ENCODE peak calls at places on chromosomes 7 and 10, in six cellular contexts. One of them, this sample, is unnamed. For H3K4me1, the result is how much of the 10 kb centered on the place peaks cover.

GRCh38 chr7:158325530-158326381 is 261.9 kb downstream of the PTPRN2 start:
- DNase-seq in right lobe of liver: peak
- DNase-seq in NT2/D1: peak
- DNase-seq in SK-N-SH: peak
- DNase-seq in A549: no peak
- DNase-seq in HAP-1: no peak
- DNase-seq in this sample: no peak

GRCh38 chr7:17580141-17580540 is 281.7 kb downstream of the AHR start:
- DNase-seq in right lobe of liver: no peak
- DNase-seq in NT2/D1: no peak
- DNase-seq in SK-N-SH: no peak
- DNase-seq in A549: no peak
- DNase-seq in HAP-1: no peak
- DNase-seq in this sample: no peak

GRCh38 chr10:92054807-92055206 is 131.2 kb downstream of the BTAF1 start:
- DNase-seq in right lobe of liver: no peak
- DNase-seq in NT2/D1: no peak
- DNase-seq in SK-N-SH: no peak
- DNase-seq in A549: no peak
- DNase-seq in HAP-1: no peak
- DNase-seq in this sample: no peak

GRCh38 chr10:1561731-1562337 is 175.5 kb downstream of the ADARB2 start:
- DNase-seq in right lobe of liver: no peak
- DNase-seq in NT2/D1: no peak
- DNase-seq in SK-N-SH: no peak
- DNase-seq in A549: no peak
- DNase-seq in HAP-1: no peak
- DNase-seq in this sample: no peak

GRCh38 chr10:80541144-80541750 is 3.5 kb downstream of the SH2D4B start:
- DNase-seq in right lobe of liver: no peak
- DNase-seq in NT2/D1: no peak
- DNase-seq in SK-N-SH: no peak
- DNase-seq in A549: no peak
- DNase-seq in HAP-1: no peak
- DNase-seq in this sample: peak

GRCh38 chr7:84490661-84491060 is 296.1 kb upstream of the SEMA3A start:
- DNase-seq in right lobe of liver: no peak
- DNase-seq in NT2/D1: no peak
- DNase-seq in SK-N-SH: no peak
- DNase-seq in A549: no peak
- DNase-seq in HAP-1: no peak
- DNase-seq in this sample: no peak

GRCh38 chr10:63478564-63478963 is 12.8 kb upstream of the JMJD1C start:
- DNase-seq in right lobe of liver: no peak
- DNase-seq in NT2/D1: no peak
- DNase-seq in SK-N-SH: no peak
- DNase-seq in A549: no peak
- DNase-seq in HAP-1: no peak
- DNase-seq in this sample: no peak

GRCh38 chr10:43929122-43929521 is 280.4 kb upstream of the ZNF32 start:
- DNase-seq in right lobe of liver: no peak
- DNase-seq in NT2/D1: no peak
- DNase-seq in SK-N-SH: no peak
- DNase-seq in A549: no peak
- DNase-seq in HAP-1: no peak
- DNase-seq in this sample: no peak

GRCh38 chr10:10092581-10092980 is 925.1 kb upstream of the CELF2 start:
- DNase-seq in right lobe of liver: no peak
- DNase-seq in NT2/D1: no peak
- DNase-seq in SK-N-SH: no peak
- DNase-seq in A549: no peak
- DNase-seq in HAP-1: no peak
- DNase-seq in this sample: peak

GRCh38 chr7:155007947-155008346 is 5.0 kb upstream of the PAXIP1 start:
- DNase-seq in right lobe of liver: no peak
- DNase-seq in NT2/D1: peak
- DNase-seq in SK-N-SH: peak
- DNase-seq in A549: peak
- DNase-seq in HAP-1: peak
- DNase-seq in this sample: no peak

GRCh38 chr7:2870471-2870941 is 26.4 kb upstream of the GNA12 start:
- DNase-seq in right lobe of liver: peak
- DNase-seq in NT2/D1: no peak
- DNase-seq in SK-N-SH: peak
- DNase-seq in A549: peak
- DNase-seq in HAP-1: no peak
- DNase-seq in this sample: peak

GRCh38 chr7:129522088-129522970 is 20.0 kb downstream of the SMKR1 start:
- DNase-seq in right lobe of liver: no peak
- DNase-seq in NT2/D1: no peak
- DNase-seq in SK-N-SH: no peak
- DNase-seq in A549: no peak
- DNase-seq in HAP-1: no peak
- DNase-seq in this sample: no peak

GRCh38 chr7:9200666-9201065 is 767.3 kb downstream of the NXPH1 start:
- DNase-seq in right lobe of liver: no peak
- DNase-seq in NT2/D1: no peak
- DNase-seq in SK-N-SH: no peak
- DNase-seq in A549: no peak
- DNase-seq in HAP-1: no peak
- DNase-seq in this sample: no peak

GRCh38 chr10:20128796-20129195 is 312.6 kb downstream of the PLXDC2 start:
- DNase-seq in right lobe of liver: no peak
- DNase-seq in NT2/D1: no peak
- DNase-seq in SK-N-SH: no peak
- DNase-seq in A549: no peak
- DNase-seq in HAP-1: no peak
- DNase-seq in this sample: no peak

GRCh38 chr10:63240807-63241206 is 107.7 kb downstream of the NRBF2 start:
- DNase-seq in right lobe of liver: no peak
- DNase-seq in NT2/D1: no peak
- DNase-seq in SK-N-SH: no peak
- DNase-seq in A549: no peak
- DNase-seq in HAP-1: no peak
- DNase-seq in this sample: no peak

GRCh38 chr7:132465516-132465915 is 110.8 kb downstream of the PLXNA4 start:
- DNase-seq in right lobe of liver: no peak
- DNase-seq in NT2/D1: no peak
- DNase-seq in SK-N-SH: no peak
- DNase-seq in A549: no peak
- DNase-seq in HAP-1: no peak
- DNase-seq in this sample: no peak

GRCh38 chr7:142671506-142671905 is 77.8 kb upstream of the PRSS1 start:
- DNase-seq in right lobe of liver: no peak
- DNase-seq in NT2/D1: no peak
- DNase-seq in SK-N-SH: no peak
- DNase-seq in A549: no peak
- DNase-seq in HAP-1: no peak
- DNase-seq in this sample: no peak

GRCh38 chr10:20858292-20859124 is 38.6 kb downstream of the NEBL start:
- DNase-seq in right lobe of liver: no peak
- DNase-seq in NT2/D1: no peak
- DNase-seq in SK-N-SH: peak
- DNase-seq in A549: peak
- DNase-seq in HAP-1: no peak
- DNase-seq in this sample: no peak

GRCh38 chr7:56175784-56176183 is 59.6 kb upstream of the NUPR2 start:
- DNase-seq in right lobe of liver: no peak
- DNase-seq in NT2/D1: no peak
- DNase-seq in SK-N-SH: peak
- DNase-seq in A549: no peak
- DNase-seq in HAP-1: no peak
- DNase-seq in this sample: no peak

GRCh38 chr10:100656479-100656878 is 88.9 kb upstream of the PAX2 start:
- DNase-seq in right lobe of liver: no peak
- DNase-seq in NT2/D1: no peak
- DNase-seq in SK-N-SH: peak
- DNase-seq in A549: no peak
- DNase-seq in HAP-1: peak
- DNase-seq in this sample: no peak

GRCh38 chr7:112596981-112597380 is 116.2 kb downstream of the LSMEM1 start:
- DNase-seq in right lobe of liver: no peak
- DNase-seq in NT2/D1: no peak
- DNase-seq in SK-N-SH: no peak
- DNase-seq in A549: no peak
- DNase-seq in HAP-1: no peak
- DNase-seq in this sample: no peak

GRCh38 chr7:132435016-132435990 is 141.0 kb downstream of the PLXNA4 start:
- DNase-seq in right lobe of liver: no peak
- DNase-seq in NT2/D1: no peak
- DNase-seq in SK-N-SH: peak
- DNase-seq in A549: no peak
- DNase-seq in HAP-1: no peak
- DNase-seq in this sample: no peak

GRCh38 chr7:128113839-128114238 is 82.6 kb upstream of the LRRC4 start:
- DNase-seq in right lobe of liver: no peak
- DNase-seq in NT2/D1: no peak
- DNase-seq in SK-N-SH: no peak
- DNase-seq in A549: no peak
- DNase-seq in HAP-1: peak
- DNase-seq in this sample: no peak
- H3K4me1 ChIP-seq in right lobe of liver: under half
- H3K4me1 ChIP-seq in NT2/D1: under half
- H3K4me1 ChIP-seq in SK-N-SH: under half
- H3K4me1 ChIP-seq in A549: under half
- H3K4me1 ChIP-seq in HAP-1: under half
- H3K4me1 ChIP-seq in this sample: under half

DNA sequence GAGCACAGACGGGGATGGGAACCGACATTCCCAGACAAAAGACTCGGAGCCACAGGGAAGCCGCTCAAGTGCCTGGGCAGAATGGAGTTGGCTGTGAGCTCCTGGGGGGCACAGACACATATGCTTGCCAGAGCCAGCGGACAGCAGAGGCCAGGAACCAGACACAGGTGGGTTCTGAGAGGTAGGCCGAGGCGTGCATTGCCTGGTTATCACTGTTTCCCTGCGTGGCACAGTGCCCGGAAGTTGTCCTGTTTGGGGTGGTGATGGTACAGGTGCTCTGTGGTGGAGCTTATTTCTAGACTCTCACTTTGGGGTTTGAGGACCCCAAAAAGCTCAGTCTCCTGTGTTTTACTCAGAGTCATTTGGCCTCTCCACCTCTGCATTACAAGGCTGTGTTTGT is 2.5 kb downstream of the PALD1 start:
- DNase-seq in right lobe of liver: no peak
- DNase-seq in NT2/D1: no peak
- DNase-seq in SK-N-SH: no peak
- DNase-seq in A549: no peak
- DNase-seq in HAP-1: no peak
- DNase-seq in this sample: no peak
- H3K4me1 ChIP-seq in right lobe of liver: under half
- H3K4me1 ChIP-seq in NT2/D1: under half
- H3K4me1 ChIP-seq in SK-N-SH: half or more
- H3K4me1 ChIP-seq in A549: under half
- H3K4me1 ChIP-seq in HAP-1: under half
- H3K4me1 ChIP-seq in this sample: half or more

GRCh38 chr7:44470080-44470479 is 20.4 kb downstream of the NUDCD3 start:
- DNase-seq in right lobe of liver: no peak
- DNase-seq in NT2/D1: no peak
- DNase-seq in SK-N-SH: no peak
- DNase-seq in A549: no peak
- DNase-seq in HAP-1: no peak
- DNase-seq in this sample: no peak
- H3K4me1 ChIP-seq in right lobe of liver: under half
- H3K4me1 ChIP-seq in NT2/D1: under half
- H3K4me1 ChIP-seq in SK-N-SH: under half
- H3K4me1 ChIP-seq in A549: under half
- H3K4me1 ChIP-seq in HAP-1: under half
- H3K4me1 ChIP-seq in this sample: under half

GRCh38 chr10:128027306-128027705 is 98.9 kb downstream of the MKI67 start:
- DNase-seq in right lobe of liver: no peak
- DNase-seq in NT2/D1: no peak
- DNase-seq in SK-N-SH: no peak
- DNase-seq in A549: no peak
- DNase-seq in HAP-1: no peak
- DNase-seq in this sample: peak
- H3K4me1 ChIP-seq in right lobe of liver: under half
- H3K4me1 ChIP-seq in NT2/D1: under half
- H3K4me1 ChIP-seq in SK-N-SH: under half
- H3K4me1 ChIP-seq in A549: under half
- H3K4me1 ChIP-seq in HAP-1: under half
- H3K4me1 ChIP-seq in this sample: under half

GRCh38 chr7:88111136-88111748 is 108.6 kb downstream of the SRI start:
- DNase-seq in right lobe of liver: no peak
- DNase-seq in NT2/D1: peak
- DNase-seq in SK-N-SH: peak
- DNase-seq in A549: peak
- DNase-seq in HAP-1: no peak
- DNase-seq in this sample: no peak
- H3K4me1 ChIP-seq in right lobe of liver: under half
- H3K4me1 ChIP-seq in NT2/D1: under half
- H3K4me1 ChIP-seq in SK-N-SH: under half
- H3K4me1 ChIP-seq in A549: under half
- H3K4me1 ChIP-seq in HAP-1: under half
- H3K4me1 ChIP-seq in this sample: under half

This sample was measured in heart right ventricle.